ENCODE peak calls at places on chromosomes 13 and 19, in six cellular contexts. H, L, S, Y, X and P are unnamed samples.

GRCh38 chr13:100175078-100175802 is 86.3 kb downstream of the PCCA start:
- DNase-seq in L (no peak), S (no peak), X (no peak), Y (no peak), H (no peak), P (no peak)

GRCh38 chr13:62305758-62306157 is 890.1 kb upstream of the PCDH20 start:
- DNase-seq in S (peak; percentile 69), H (no peak), Y (no peak), X (no peak), L (no peak), P (no peak)

GRCh38 chr19:47729468-47729798 is 15.9 kb upstream of the NOP53 start:
- DNase-seq in H (no peak), X (peak; percentile 77), Y (peak; percentile 86), L (peak; percentile 60), S (no peak), P (no peak)

GRCh38 chr13:110442946-110443632 is 118.4 kb downstream of the RAB20 start:
- DNase-seq in L (no peak), X (no peak), H (no peak), S (peak; percentile 20), Y (peak; percentile 56), P (no peak)

GRCh38 chr19:7550987-7551761 is 15.7 kb downstream of the PNPLA6 start:
- DNase-seq in L (peak; percentile 29), H (no peak), S (peak; percentile 50), Y (no peak), X (no peak), P (no peak)

GRCh38 chr19:29882719-29883105 is 59.3 kb upstream of the URI1 start:
- DNase-seq in L (no peak), H (no peak), X (no peak), Y (no peak), S (no peak), P (no peak)

GRCh38 chr19:40278361-40279045 is 6.6 kb downstream of the AKT2 start:
- DNase-seq in X (no peak), L (no peak), H (no peak), Y (no peak), S (no peak), P (no peak)

GRCh38 chr19:13794388-13794751 is 873 bp upstream of the ZSWIM4 start:
- DNase-seq in S (no peak), L (peak; percentile 80), Y (peak; percentile 94), H (no peak), X (peak; percentile 92), P (no peak)

GRCh38 chr13:110291286-110291685 is 15.7 kb downstream of the COL4A1 start:
- DNase-seq in H (no peak), Y (no peak), L (no peak), S (no peak), X (no peak), P (no peak)

GRCh38 chr13:90675129-90675528 is 672.4 kb upstream of the MIR17HG start:
- DNase-seq in L (no peak), H (no peak), S (no peak), X (no peak), Y (no peak), P (no peak)

GRCh38 chr13:37295046-37295445 is 189.6 kb upstream of the CSNK1A1L start:
- DNase-seq in H (no peak), Y (no peak), L (no peak), S (no peak), X (peak; percentile 71), P (no peak)

GRCh38 chr19:46639356-46640061 is 3.5 kb upstream of the GNG8 start:
- DNase-seq in Y (peak; percentile 87), L (no peak), S (peak; percentile 41), X (no peak), H (no peak), P (peak; percentile 90)

GRCh38 chr13:111474136-111475002 is 153.9 kb downstream of the TEX29 start:
- DNase-seq in L (no peak), S (peak; percentile 38), Y (peak; percentile 44), X (peak; percentile 50), H (no peak), P (no peak)
- TF ChIP-seq CTCF in L (no peak), S (peak; percentile 38), Y (peak; percentile 33), X (peak; percentile 36), H (no peak), P (no peak)

GRCh38 chr19:11460207-11460606 is 20.6 kb downstream of the ELAVL3 start:
- DNase-seq in S (no peak), Y (no peak), L (no peak), H (no peak), X (no peak), P (no peak)
- TF ChIP-seq CTCF in S (peak; percentile 45), Y (peak; percentile 29), L (no peak), H (no peak), X (no peak), P (peak; percentile 36)

DNA sequence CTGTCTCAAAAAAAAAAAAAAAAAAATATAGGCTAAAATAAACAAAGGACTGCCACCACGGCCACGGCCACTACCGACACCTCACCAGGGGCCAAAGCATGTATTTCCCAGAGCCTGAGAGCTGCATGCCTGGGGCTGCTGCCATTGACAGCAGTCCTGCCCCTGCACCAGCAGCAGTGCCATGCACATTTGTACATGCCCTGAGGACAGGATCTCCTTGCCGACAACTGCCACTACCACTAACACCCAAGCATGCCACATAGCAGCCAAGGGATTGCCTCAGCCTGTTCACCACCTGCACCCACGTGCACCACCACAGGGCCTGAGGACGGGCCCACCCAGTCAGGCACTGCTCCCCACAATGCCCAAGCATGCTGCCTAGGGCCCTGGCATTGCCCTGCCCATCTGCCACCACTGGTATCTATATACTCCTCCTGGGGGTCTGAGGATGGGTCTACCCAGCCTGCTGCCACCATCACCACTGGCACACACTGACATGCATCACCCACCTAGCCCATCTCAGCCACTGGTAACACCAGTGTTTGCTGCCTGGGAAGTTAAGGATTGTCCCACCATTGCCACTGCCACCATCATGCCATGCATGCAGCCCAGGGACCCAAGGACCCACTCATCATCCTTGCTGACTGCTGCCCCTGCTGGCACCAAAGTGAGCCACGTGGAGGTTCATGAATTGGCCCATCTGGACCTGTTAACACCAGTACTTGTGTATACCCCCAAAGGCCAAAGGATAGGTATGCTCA is 10.6 kb upstream of the NUP62 start:
- DNase-seq in L (no peak), H (no peak), X (no peak), S (no peak), Y (no peak), P (no peak)
- TF ChIP-seq CTCF in L (no peak), H (no peak), X (no peak), S (peak; percentile 14), Y (no peak), P (no peak)

GRCh38 chr19:42323473-42323851 is 2.0 kb upstream of the MEGF8 start:
- DNase-seq in S (no peak), Y (no peak), X (no peak), L (no peak), H (no peak), P (no peak)

GRCh38 chr19:42324655-42325307 is 654 bp upstream of the MEGF8 start:
- DNase-seq in S (no peak), Y (no peak), H (no peak), L (no peak), X (no peak), P (no peak)

GRCh38 chr19:42322305-42322704 is 3.1 kb upstream of the MEGF8 start:
- DNase-seq in Y (no peak), S (no peak), L (no peak), H (no peak), X (no peak), P (no peak)

GRCh38 chr19:42325308-42325895 is at the start of gene MEGF8:
- DNase-seq in S (peak; percentile 99), H (peak; percentile 96), X (peak; percentile 97), L (peak; percentile 96), Y (peak; percentile 99), P (peak; percentile 97)

GRCh38 chr19:42323852-42324654 is 1.4 kb upstream of the MEGF8 start:
- DNase-seq in S (peak; percentile 27), Y (no peak), H (no peak), X (no peak), L (no peak), P (no peak)
- TF ChIP-seq CTCF in S (no peak), Y (no peak), H (no peak), X (no peak), L (no peak), P (no peak)

DNA sequence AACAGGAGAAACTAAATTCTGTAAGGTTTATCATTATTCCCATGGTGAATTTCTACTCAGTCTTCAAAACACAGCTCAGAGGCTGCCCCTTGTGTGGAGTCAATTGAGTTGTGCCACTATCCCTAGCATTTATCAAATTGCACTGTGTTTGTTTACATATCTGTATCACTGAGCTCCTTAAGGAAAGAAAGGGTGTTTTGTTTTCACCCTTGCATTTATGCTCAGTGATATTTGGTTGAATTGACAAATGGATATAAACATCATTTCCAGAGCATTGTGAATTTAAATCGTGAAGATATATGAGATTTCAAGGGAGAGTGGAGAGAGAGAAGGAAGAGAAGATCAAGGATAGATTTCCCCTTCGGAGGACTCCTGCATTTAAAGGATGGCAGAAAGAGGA is 55.1 kb upstream of the TNFRSF19 start:
- DNase-seq in X (no peak), S (no peak), L (no peak), H (no peak), Y (no peak), P (no peak)
- TF ChIP-seq CTCF in X (no peak), S (no peak), L (no peak), H (no peak), Y (no peak), P (no peak)